ENCODE peak calls at places on chromosomes 3 and 15, in eight cellular contexts. V is neural crest cell, U is HT1080, L is mucosa of descending colon, K is HT-29, M is stromal cell of bone marrow, I is ACHN, F is H9. C is an unnamed sample.

GRCh38 chr3:5013021-5013906 is 34.0 kb downstream of the BHLHE40 start:
- DNase-seq in V (no peak), U (peak), L (no peak), K (peak), M (no peak), I (peak), F (peak), C (peak)

GRCh38 chr3:177343122-177343521 is 145.8 kb upstream of the TBL1XR1 start:
- DNase-seq in V (no peak), U (no peak), L (no peak), K (no peak), M (no peak), I (no peak), F (no peak), C (no peak)

GRCh38 chr15:29242466-29243242 is 27.0 kb downstream of the NSMCE3 start:
- DNase-seq in V (no peak), U (no peak), L (no peak), K (no peak), M (no peak), I (no peak), F (no peak), C (peak)

GRCh38 chr3:161104561-161105551 is at the start of gene B3GALNT1:
- DNase-seq in V (peak), U (peak), L (peak), K (no peak), M (peak), I (peak), F (peak), C (peak)

GRCh38 chr15:61081028-61081322 is 148.1 kb downstream of the RORA start:
- DNase-seq in V (no peak), U (no peak), L (no peak), K (no peak), M (no peak), I (no peak), F (no peak), C (peak)

GRCh38 chr15:65638681-65639089 is 16.9 kb downstream of the SLC24A1 start:
- DNase-seq in V (peak), U (peak), L (peak), K (peak), M (peak), I (peak), F (no peak), C (no peak)

GRCh38 chr15:30065025-30065801 is 17.5 kb upstream of the GOLGA8J start:
- DNase-seq in V (no peak), U (peak), L (no peak), K (no peak), M (peak), I (peak), F (no peak), C (no peak)

GRCh38 chr3:28940530-28940929 is 340.3 kb upstream of the RBMS3 start:
- DNase-seq in V (no peak), U (peak), L (no peak), K (no peak), M (peak), I (peak), F (no peak), C (no peak)

GRCh38 chr3:168514252-168514651 is 418.5 kb upstream of the GOLIM4 start:
- DNase-seq in V (no peak), U (no peak), L (no peak), K (no peak), M (no peak), I (no peak), F (peak), C (no peak)

GRCh38 chr3:149245738-149246451 is 24.3 kb upstream of the CP start:
- DNase-seq in V (no peak), U (peak), L (no peak), K (peak), M (no peak), I (peak), F (no peak), C (no peak)

GRCh38 chr3:189316296-189317019 is 144.7 kb downstream of the TPRG1 start:
- DNase-seq in V (no peak), U (no peak), L (peak), K (peak), M (no peak), I (no peak), F (peak), C (peak)

GRCh38 chr3:189337672-189338071 is 165.9 kb downstream of the TPRG1 start:
- DNase-seq in V (no peak), U (no peak), L (no peak), K (peak), M (no peak), I (no peak), F (no peak), C (peak)

GRCh38 chr15:22263738-22264137 is 183.4 kb downstream of the OR4M2 start:
- DNase-seq in V (no peak), U (no peak), L (no peak), K (no peak), M (no peak), I (no peak), F (no peak), C (no peak)

GRCh38 chr3:136075816-136076215 is 110.3 kb downstream of the PPP2R3A start:
- DNase-seq in V (no peak), U (no peak), L (no peak), K (no peak), M (no peak), I (no peak), F (no peak), C (no peak)

GRCh38 chr15:36313021-36313420 is 266.4 kb upstream of the CDIN1 start:
- DNase-seq in V (no peak), U (no peak), L (no peak), K (no peak), M (no peak), I (no peak), F (no peak), C (no peak)

GRCh38 chr3:8658326-8659212 is 14.0 kb upstream of the SSUH2 start:
- DNase-seq in V (no peak), U (peak), L (peak), K (peak), M (no peak), I (no peak), F (no peak), C (no peak)

GRCh38 chr3:34175636-34176186 is 377.3 kb downstream of the PDCD6IP start:
- DNase-seq in V (no peak), U (no peak), L (no peak), K (no peak), M (no peak), I (no peak), F (no peak), C (no peak)

GRCh38 chr3:142586803-142587406 is 8.4 kb upstream of the ATR start:
- DNase-seq in V (peak), U (peak), L (peak), K (peak), M (peak), I (peak), F (peak), C (peak)

C was measured in islet precursor cell.